ENCODE peak calls at places on chromosomes 11 and 22, in eight cellular contexts. One of them, this sample, is unnamed. For H3K27me3, the result is how much of the 10 kb centered on the place peaks cover.

GRCh38 chr11:57339305-57339704 is 1.2 kb downstream of the P2RX3 start:
- DNase-seq in uterus: no peak
- DNase-seq in fibroblast of lung: no peak
- DNase-seq in kidney epithelial cell: no peak
- DNase-seq in neuronal stem cell: no peak
- DNase-seq in sigmoid colon: no peak
- DNase-seq in psoas muscle: no peak
- DNase-seq in GM23248: no peak
- DNase-seq in this sample: no peak

GRCh38 chr11:112977620-112978212 is 16.5 kb downstream of the NCAM1 start:
- DNase-seq in neuronal stem cell: peak
- DNase-seq in uterus: peak
- DNase-seq in kidney epithelial cell: no peak
- DNase-seq in psoas muscle: peak
- DNase-seq in sigmoid colon: peak
- DNase-seq in GM23248: peak
- DNase-seq in fibroblast of lung: peak
- DNase-seq in this sample: no peak

GRCh38 chr11:77090373-77091111 is 12.1 kb upstream of the OMP start:
- DNase-seq in fibroblast of lung: no peak
- DNase-seq in sigmoid colon: peak
- DNase-seq in kidney epithelial cell: no peak
- DNase-seq in GM23248: no peak
- DNase-seq in neuronal stem cell: no peak
- DNase-seq in psoas muscle: peak
- DNase-seq in uterus: no peak
- DNase-seq in this sample: no peak

GRCh38 chr11:57458410-57459111 is 1.8 kb upstream of the RTN4RL2 start:
- DNase-seq in sigmoid colon: no peak
- DNase-seq in kidney epithelial cell: no peak
- DNase-seq in neuronal stem cell: no peak
- DNase-seq in uterus: peak
- DNase-seq in GM23248: peak
- DNase-seq in fibroblast of lung: no peak
- DNase-seq in psoas muscle: peak
- DNase-seq in this sample: peak

GRCh38 chr11:48006301-48006992 is 26.1 kb downstream of the PTPRJ start:
- DNase-seq in psoas muscle: no peak
- DNase-seq in kidney epithelial cell: no peak
- DNase-seq in fibroblast of lung: peak
- DNase-seq in uterus: peak
- DNase-seq in GM23248: peak
- DNase-seq in neuronal stem cell: no peak
- DNase-seq in sigmoid colon: no peak
- DNase-seq in this sample: no peak

GRCh38 chr11:17738350-17739207 is 4.0 kb downstream of the KCNC1 start:
- DNase-seq in uterus: no peak
- DNase-seq in sigmoid colon: peak
- DNase-seq in fibroblast of lung: no peak
- DNase-seq in GM23248: no peak
- DNase-seq in kidney epithelial cell: no peak
- DNase-seq in neuronal stem cell: peak
- DNase-seq in psoas muscle: peak
- DNase-seq in this sample: no peak

GRCh38 chr11:65918211-65919150 is at the start of gene C11orf68:
- DNase-seq in psoas muscle: no peak
- DNase-seq in fibroblast of lung: no peak
- DNase-seq in GM23248: peak
- DNase-seq in neuronal stem cell: no peak
- DNase-seq in sigmoid colon: peak
- DNase-seq in uterus: no peak
- DNase-seq in kidney epithelial cell: no peak
- DNase-seq in this sample: no peak

GRCh38 chr22:44714703-44715350 is 12.8 kb downstream of the PRR5 start:
- DNase-seq in sigmoid colon: no peak
- DNase-seq in neuronal stem cell: no peak
- DNase-seq in fibroblast of lung: no peak
- DNase-seq in psoas muscle: no peak
- DNase-seq in uterus: no peak
- DNase-seq in kidney epithelial cell: no peak
- DNase-seq in GM23248: no peak
- DNase-seq in this sample: no peak

GRCh38 chr11:66328036-66328306 is 8.3 kb downstream of the RIN1 start:
- DNase-seq in neuronal stem cell: no peak
- DNase-seq in psoas muscle: peak
- DNase-seq in sigmoid colon: no peak
- DNase-seq in uterus: no peak
- DNase-seq in fibroblast of lung: no peak
- DNase-seq in kidney epithelial cell: no peak
- DNase-seq in GM23248: peak
- DNase-seq in this sample: peak

GRCh38 chr11:2580444-2581050 is 119.2 kb downstream of the KCNQ1OT1 start:
- DNase-seq in fibroblast of lung: no peak
- DNase-seq in psoas muscle: peak
- DNase-seq in uterus: no peak
- DNase-seq in sigmoid colon: peak
- DNase-seq in neuronal stem cell: no peak
- DNase-seq in GM23248: no peak
- DNase-seq in kidney epithelial cell: no peak
- DNase-seq in this sample: no peak

GRCh38 chr11:35851342-35851741 is 92.5 kb upstream of the LDLRAD3 start:
- DNase-seq in fibroblast of lung: no peak
- DNase-seq in sigmoid colon: no peak
- DNase-seq in psoas muscle: no peak
- DNase-seq in uterus: no peak
- DNase-seq in GM23248: no peak
- DNase-seq in neuronal stem cell: no peak
- DNase-seq in kidney epithelial cell: no peak
- DNase-seq in this sample: no peak

GRCh38 chr11:76742912-76743311 is 40.2 kb upstream of the TSKU start:
- DNase-seq in GM23248: peak
- DNase-seq in psoas muscle: no peak
- DNase-seq in uterus: no peak
- DNase-seq in neuronal stem cell: no peak
- DNase-seq in fibroblast of lung: peak
- DNase-seq in kidney epithelial cell: no peak
- DNase-seq in sigmoid colon: no peak
- DNase-seq in this sample: no peak

GRCh38 chr11:1152316-1153104 is 5.2 kb upstream of the MUC5AC start:
- DNase-seq in psoas muscle: no peak
- DNase-seq in GM23248: no peak
- DNase-seq in neuronal stem cell: no peak
- DNase-seq in sigmoid colon: no peak
- DNase-seq in uterus: no peak
- DNase-seq in fibroblast of lung: peak
- DNase-seq in kidney epithelial cell: peak
- DNase-seq in this sample: peak

GRCh38 chr11:69195819-69196218 is 40.1 kb downstream of the SMIM38 start:
- DNase-seq in kidney epithelial cell: no peak
- DNase-seq in GM23248: no peak
- DNase-seq in fibroblast of lung: no peak
- DNase-seq in psoas muscle: no peak
- DNase-seq in neuronal stem cell: no peak
- DNase-seq in uterus: no peak
- DNase-seq in sigmoid colon: no peak
- DNase-seq in this sample: no peak

GRCh38 chr11:117730256-117730800 is 66.7 kb downstream of the DSCAML1 start:
- DNase-seq in fibroblast of lung: no peak
- DNase-seq in GM23248: peak
- DNase-seq in sigmoid colon: no peak
- DNase-seq in psoas muscle: no peak
- DNase-seq in uterus: no peak
- DNase-seq in kidney epithelial cell: no peak
- DNase-seq in neuronal stem cell: no peak
- DNase-seq in this sample: no peak

GRCh38 chr11:15396778-15397177 is 282.1 kb downstream of the INSC start:
- DNase-seq in fibroblast of lung: no peak
- DNase-seq in kidney epithelial cell: no peak
- DNase-seq in neuronal stem cell: no peak
- DNase-seq in GM23248: no peak
- DNase-seq in uterus: no peak
- DNase-seq in sigmoid colon: no peak
- DNase-seq in psoas muscle: no peak
- DNase-seq in this sample: no peak

GRCh38 chr11:37841016-37841415 is 1243.0 kb upstream of the RAG2 start:
- DNase-seq in kidney epithelial cell: no peak
- DNase-seq in uterus: no peak
- DNase-seq in sigmoid colon: no peak
- DNase-seq in fibroblast of lung: peak
- DNase-seq in psoas muscle: no peak
- DNase-seq in neuronal stem cell: no peak
- DNase-seq in GM23248: no peak
- DNase-seq in this sample: no peak

DNA sequence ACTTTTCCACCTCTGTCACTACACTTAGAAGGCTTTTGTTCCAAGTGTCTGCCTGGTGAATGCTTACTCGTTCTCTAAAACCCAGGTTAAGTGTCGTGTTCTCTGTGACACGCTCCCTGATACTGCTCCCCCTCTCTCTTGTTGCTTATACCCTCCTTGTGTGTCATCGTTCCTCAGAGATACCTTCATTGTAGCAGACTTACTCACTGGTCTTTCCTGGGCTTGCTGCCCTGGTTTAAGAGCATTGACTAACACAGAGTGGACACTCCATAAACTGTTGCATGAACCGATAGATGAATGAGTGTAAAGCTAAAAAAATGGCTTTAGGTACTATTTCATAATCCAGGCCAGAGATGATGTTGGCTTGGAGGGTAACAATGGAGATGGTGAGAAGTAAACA is 171.3 kb downstream of the GRIK4 start:
- DNase-seq in fibroblast of lung: peak
- DNase-seq in uterus: no peak
- DNase-seq in GM23248: peak
- DNase-seq in kidney epithelial cell: no peak
- DNase-seq in neuronal stem cell: no peak
- DNase-seq in sigmoid colon: no peak
- DNase-seq in psoas muscle: no peak
- DNase-seq in this sample: no peak
- H3K27me3 ChIP-seq in fibroblast of lung: under half
- H3K27me3 ChIP-seq in uterus: under half
- H3K27me3 ChIP-seq in GM23248: under half
- H3K27me3 ChIP-seq in kidney epithelial cell: under half
- H3K27me3 ChIP-seq in neuronal stem cell: under half
- H3K27me3 ChIP-seq in sigmoid colon: under half
- H3K27me3 ChIP-seq in psoas muscle: under half
- H3K27me3 ChIP-seq in this sample: under half

GRCh38 chr11:119319136-119319701 is 2.3 kb upstream of the MCAM start:
- DNase-seq in uterus: no peak
- DNase-seq in neuronal stem cell: no peak
- DNase-seq in kidney epithelial cell: no peak
- DNase-seq in GM23248: no peak
- DNase-seq in sigmoid colon: no peak
- DNase-seq in psoas muscle: no peak
- DNase-seq in fibroblast of lung: no peak
- DNase-seq in this sample: no peak

GRCh38 chr11:119322921-119323531 is 6.1 kb upstream of the MCAM start:
- DNase-seq in kidney epithelial cell: no peak
- DNase-seq in sigmoid colon: no peak
- DNase-seq in uterus: no peak
- DNase-seq in GM23248: no peak
- DNase-seq in psoas muscle: peak
- DNase-seq in fibroblast of lung: no peak
- DNase-seq in neuronal stem cell: no peak
- DNase-seq in this sample: no peak

GRCh38 chr11:119322360-119322739 is 5.4 kb upstream of the MCAM start:
- DNase-seq in GM23248: no peak
- DNase-seq in fibroblast of lung: no peak
- DNase-seq in kidney epithelial cell: no peak
- DNase-seq in neuronal stem cell: no peak
- DNase-seq in uterus: no peak
- DNase-seq in psoas muscle: no peak
- DNase-seq in sigmoid colon: no peak
- DNase-seq in this sample: no peak

GRCh38 chr11:119319702-119320592 is 3.0 kb upstream of the MCAM start:
- DNase-seq in uterus: peak
- DNase-seq in psoas muscle: no peak
- DNase-seq in sigmoid colon: peak
- DNase-seq in kidney epithelial cell: no peak
- DNase-seq in GM23248: no peak
- DNase-seq in neuronal stem cell: no peak
- DNase-seq in fibroblast of lung: no peak
- DNase-seq in this sample: no peak

GRCh38 chr11:119320593-119321524 is 3.9 kb upstream of the MCAM start:
- DNase-seq in psoas muscle: peak
- DNase-seq in kidney epithelial cell: no peak
- DNase-seq in GM23248: peak
- DNase-seq in sigmoid colon: peak
- DNase-seq in fibroblast of lung: peak
- DNase-seq in uterus: peak
- DNase-seq in neuronal stem cell: no peak
- DNase-seq in this sample: no peak
- H3K27me3 ChIP-seq in psoas muscle: under half
- H3K27me3 ChIP-seq in kidney epithelial cell: under half
- H3K27me3 ChIP-seq in GM23248: under half
- H3K27me3 ChIP-seq in sigmoid colon: under half
- H3K27me3 ChIP-seq in fibroblast of lung: under half
- H3K27me3 ChIP-seq in uterus: under half
- H3K27me3 ChIP-seq in neuronal stem cell: under half
- H3K27me3 ChIP-seq in this sample: under half

GRCh38 chr11:93775289-93775688 is 8.8 kb upstream of the MED17 start:
- DNase-seq in psoas muscle: no peak
- DNase-seq in neuronal stem cell: no peak
- DNase-seq in GM23248: peak
- DNase-seq in fibroblast of lung: no peak
- DNase-seq in uterus: no peak
- DNase-seq in sigmoid colon: no peak
- DNase-seq in kidney epithelial cell: no peak
- DNase-seq in this sample: peak
- H3K27me3 ChIP-seq in psoas muscle: under half
- H3K27me3 ChIP-seq in neuronal stem cell: under half
- H3K27me3 ChIP-seq in GM23248: under half
- H3K27me3 ChIP-seq in fibroblast of lung: under half
- H3K27me3 ChIP-seq in uterus: under half
- H3K27me3 ChIP-seq in sigmoid colon: under half
- H3K27me3 ChIP-seq in kidney epithelial cell: under half
- H3K27me3 ChIP-seq in this sample: under half

DNA sequence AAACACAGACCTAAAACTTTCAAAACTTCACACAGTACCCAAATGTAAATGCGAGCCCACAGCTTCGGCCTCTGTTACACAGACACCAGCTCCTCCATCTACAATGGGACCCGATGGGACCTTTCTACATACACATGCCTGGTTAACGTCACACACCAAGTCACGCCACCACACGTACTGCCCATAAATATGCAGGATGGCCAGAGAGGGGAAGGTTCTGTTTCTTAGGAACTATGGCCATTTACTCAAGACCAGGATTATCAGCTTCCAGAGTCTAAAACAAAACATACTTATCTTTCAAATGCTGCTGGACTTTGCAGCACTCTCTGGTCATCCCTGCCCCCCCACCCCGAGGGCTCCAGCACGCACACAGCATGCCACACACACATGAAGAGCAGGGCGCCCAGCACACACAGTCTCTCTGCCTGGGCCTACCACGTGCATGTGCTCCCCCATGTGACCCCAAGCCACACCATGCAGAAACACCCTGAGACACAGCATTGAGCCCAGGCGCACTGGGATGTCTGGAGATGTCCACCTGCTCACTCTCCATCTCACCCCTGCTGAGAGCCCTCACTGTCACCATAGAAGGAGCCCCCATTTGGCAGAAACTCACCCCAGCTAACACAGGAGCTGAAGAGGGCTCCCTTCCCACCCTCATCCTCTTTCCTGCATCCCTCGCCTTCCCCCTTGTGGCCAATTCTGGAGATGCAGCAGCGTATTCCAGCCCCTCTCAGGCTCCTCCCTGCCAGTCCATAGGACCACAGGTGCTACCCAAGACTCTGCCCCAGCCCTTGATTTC is 61.8 kb downstream of the SLC22A12 start:
- DNase-seq in kidney epithelial cell: no peak
- DNase-seq in psoas muscle: peak
- DNase-seq in neuronal stem cell: peak
- DNase-seq in fibroblast of lung: peak
- DNase-seq in GM23248: peak
- DNase-seq in uterus: peak
- DNase-seq in sigmoid colon: peak
- DNase-seq in this sample: peak
- H3K27me3 ChIP-seq in kidney epithelial cell: under half
- H3K27me3 ChIP-seq in psoas muscle: under half
- H3K27me3 ChIP-seq in neuronal stem cell: under half
- H3K27me3 ChIP-seq in fibroblast of lung: under half
- H3K27me3 ChIP-seq in GM23248: under half
- H3K27me3 ChIP-seq in uterus: under half
- H3K27me3 ChIP-seq in sigmoid colon: under half
- H3K27me3 ChIP-seq in this sample: under half

This sample was measured in SJSA1.